ENCODE peak calls at places on chromosomes 13 and 19, in nine cellular contexts. D is body of pancreas, N is A549, U is stomach, Z is heart right ventricle, F is breast epithelium, X is Panc1, E is uterus, Y is neural progenitor cell. M is an unnamed sample.

GRCh38 chr19:18776736-18777135 is 14.4 kb downstream of the COMP start:
- DNase-seq in D (no peak), N (no peak), U (no peak), Z (no peak), F (no peak), X (no peak), E (no peak), Y (no peak), M (no peak)

GRCh38 chr19:45496349-45496953 is 396 bp downstream of the RTN2 start:
- DNase-seq in D (no peak), N (no peak), U (no peak), Z (peak; percentile 57), F (no peak), X (no peak), E (peak; percentile 46), Y (peak; percentile 90), M (no peak)

GRCh38 chr19:17703823-17704463 is 15.3 kb upstream of the MAP1S start:
- DNase-seq in D (peak; percentile 65), N (no peak), U (peak; percentile 68), Z (peak; percentile 55), F (no peak), X (peak; percentile 20), E (no peak), Y (peak; percentile 77), M (no peak)

GRCh38 chr13:113766035-113766800 is 7.2 kb downstream of the TMEM255B start:
- DNase-seq in D (no peak), N (no peak), U (peak; percentile 24), Z (no peak), F (no peak), X (no peak), E (no peak), Y (no peak), M (no peak)

GRCh38 chr19:51697169-51697776 is 4.1 kb downstream of the SPACA6 start:
- DNase-seq in D (no peak), N (no peak), U (peak; percentile 22), Z (no peak), F (no peak), X (no peak), E (no peak), Y (no peak), M (no peak)

GRCh38 chr13:49641810-49642291 is 13.5 kb downstream of the ARL11 start:
- DNase-seq in D (no peak), N (no peak), U (no peak), Z (no peak), F (no peak), X (no peak), E (no peak), Y (no peak), M (peak; percentile 46)

GRCh38 chr13:113747291-113747833 is 11.7 kb upstream of the TMEM255B start:
- DNase-seq in D (no peak), N (no peak), U (no peak), Z (no peak), F (no peak), X (no peak), E (no peak), Y (no peak), M (no peak)

GRCh38 chr19:18023596-18024212 is 15.7 kb downstream of the ARRDC2 start:
- DNase-seq in D (peak; percentile 59), N (no peak), U (peak; percentile 64), Z (peak; percentile 87), F (peak; percentile 78), X (no peak), E (peak; percentile 43), Y (no peak), M (peak; percentile 92)

GRCh38 chr13:106573279-106573831 is 5.4 kb upstream of the ARGLU1 start:
- DNase-seq in D (no peak), N (no peak), U (no peak), Z (no peak), F (no peak), X (no peak), E (peak; percentile 41), Y (no peak), M (no peak)

GRCh38 chr19:53772943-53773342 is 51.2 kb downstream of the NLRP12 start:
- DNase-seq in D (peak; percentile 61), N (peak; percentile 38), U (peak; percentile 44), Z (no peak), F (peak; percentile 21), X (peak; percentile 71), E (peak; percentile 17), Y (peak; percentile 81), M (no peak)

GRCh38 chr13:25973085-25973484 is 78.7 kb downstream of the SHISA2 start:
- DNase-seq in D (no peak), N (no peak), U (no peak), Z (no peak), F (no peak), X (no peak), E (no peak), Y (peak; percentile 58), M (no peak)
- H3K4me1 ChIP-seq in D (peaks cover 3% of the 10 kb centered on the region), N (no peaks in the 10 kb centered on the region), U (peaks cover 11% of the 10 kb centered on the region), Z (no peaks in the 10 kb centered on the region), F (no peaks in the 10 kb centered on the region), X (no peaks in the 10 kb centered on the region), E (no peaks in the 10 kb centered on the region), Y (peaks cover 67% of the 10 kb centered on the region), M (no peaks in the 10 kb centered on the region)

GRCh38 chr13:24281188-24282008 is 28.0 kb upstream of the C1QTNF9 start:
- DNase-seq in D (no peak), N (no peak), U (peak; percentile 22), Z (no peak), F (no peak), X (no peak), E (no peak), Y (no peak), M (no peak)

GRCh38 chr13:24277721-24278120 is 31.7 kb upstream of the C1QTNF9 start:
- DNase-seq in D (no peak), N (no peak), U (no peak), Z (no peak), F (no peak), X (no peak), E (no peak), Y (no peak), M (no peak)

GRCh38 chr13:24279706-24280105 is 29.7 kb upstream of the C1QTNF9 start:
- DNase-seq in D (no peak), N (no peak), U (peak; percentile 22), Z (no peak), F (no peak), X (no peak), E (no peak), Y (no peak), M (no peak)

GRCh38 chr13:24280722-24281121 is 28.7 kb upstream of the C1QTNF9 start:
- DNase-seq in D (no peak), N (no peak), U (peak; percentile 23), Z (no peak), F (no peak), X (no peak), E (no peak), Y (no peak), M (no peak)

DNA sequence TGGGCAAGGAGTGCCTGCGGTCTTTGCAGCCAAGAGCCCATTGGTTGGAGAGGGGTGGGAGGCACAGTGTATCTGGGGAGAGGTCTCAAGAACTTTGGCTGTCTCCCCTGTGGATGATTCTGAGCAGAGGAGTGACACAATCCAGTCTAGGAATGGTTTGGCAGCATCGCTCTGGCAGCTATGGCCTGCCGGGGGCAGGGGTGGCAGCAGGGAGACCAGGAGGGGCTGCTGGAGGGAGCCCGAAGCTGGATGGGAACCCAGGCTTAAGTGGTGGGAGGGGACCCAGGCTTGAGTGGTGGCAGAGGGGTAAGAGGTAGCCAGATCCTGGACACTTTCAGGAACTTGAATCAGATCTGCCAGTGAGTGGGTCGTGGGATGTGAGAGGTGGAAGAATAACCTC is 30.1 kb upstream of the C1QTNF9 start:
- DNase-seq in D (no peak), N (no peak), U (peak; percentile 18), Z (no peak), F (no peak), X (no peak), E (no peak), Y (no peak), M (no peak)
- H3K4me1 ChIP-seq in D (no peaks in the 10 kb centered on the region), N (no peaks in the 10 kb centered on the region), U (peaks cover 31% of the 10 kb centered on the region), Z (no peaks in the 10 kb centered on the region), F (no peaks in the 10 kb centered on the region), X (no peaks in the 10 kb centered on the region), E (no peaks in the 10 kb centered on the region), Y (peaks cover 7% of the 10 kb centered on the region), M (peaks cover 44% of the 10 kb centered on the region)

GRCh38 chr13:44021422-44021821 is 141.7 kb downstream of the LACC1 start:
- DNase-seq in D (no peak), N (no peak), U (no peak), Z (no peak), F (no peak), X (no peak), E (no peak), Y (no peak), M (no peak)
- H3K4me1 ChIP-seq in D (no peaks in the 10 kb centered on the region), N (peaks cover 21% of the 10 kb centered on the region), U (peaks cover 12% of the 10 kb centered on the region), Z (no peaks in the 10 kb centered on the region), F (no peaks in the 10 kb centered on the region), X (no peaks in the 10 kb centered on the region), E (no peaks in the 10 kb centered on the region), Y (no peaks in the 10 kb centered on the region), M (peaks cover 43% of the 10 kb centered on the region)

GRCh38 chr19:48822514-48822913 is 11.7 kb upstream of the BCAT2 start:
- DNase-seq in D (no peak), N (no peak), U (no peak), Z (no peak), F (no peak), X (no peak), E (no peak), Y (no peak), M (no peak)

GRCh38 chr19:48818234-48818823 is 7.5 kb upstream of the BCAT2 start:
- DNase-seq in D (peak; percentile 94), N (no peak), U (peak; percentile 76), Z (no peak), F (no peak), X (no peak), E (no peak), Y (no peak), M (no peak)

GRCh38 chr19:48819366-48819816 is 8.6 kb upstream of the BCAT2 start:
- DNase-seq in D (peak; percentile 99), N (no peak), U (peak; percentile 97), Z (peak; percentile 85), F (peak; percentile 91), X (no peak), E (peak; percentile 88), Y (no peak), M (peak; percentile 89)

GRCh38 chr19:48817585-48818124 is 6.8 kb upstream of the BCAT2 start:
- DNase-seq in D (no peak), N (no peak), U (no peak), Z (no peak), F (no peak), X (no peak), E (no peak), Y (no peak), M (no peak)

DNA sequence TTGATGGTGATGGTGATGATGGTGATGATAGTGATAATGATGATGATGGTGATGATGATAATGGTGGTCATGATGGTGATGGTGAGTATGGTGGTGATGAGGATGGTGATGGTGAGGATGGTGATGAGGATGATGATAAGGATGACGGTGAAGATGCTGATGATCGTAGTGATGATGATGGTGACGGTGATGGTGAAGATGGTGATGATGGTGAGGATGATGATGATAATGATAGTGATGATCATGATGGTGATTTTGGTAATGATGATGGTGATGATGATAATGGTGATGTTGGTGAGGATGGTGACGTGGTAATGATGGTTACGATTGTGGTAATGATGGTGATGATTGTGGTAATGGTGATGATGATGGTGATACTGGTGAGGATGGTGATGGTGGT is 10.8 kb upstream of the BCAT2 start:
- DNase-seq in D (no peak), N (no peak), U (no peak), Z (no peak), F (no peak), X (no peak), E (no peak), Y (no peak), M (no peak)
- H3K4me1 ChIP-seq in D (peaks cover 47% of the 10 kb centered on the region), N (peaks cover 20% of the 10 kb centered on the region), U (peaks cover 34% of the 10 kb centered on the region), Z (peaks cover 3% of the 10 kb centered on the region), F (peaks cover 5% of the 10 kb centered on the region), X (no peaks in the 10 kb centered on the region), E (no peaks in the 10 kb centered on the region), Y (no peaks in the 10 kb centered on the region), M (peaks cover 15% of the 10 kb centered on the region)